ENCODE peak calls at places on chromosomes 3 and 15, in six cellular contexts. N, W, Z, V, P and A are unnamed samples.

GRCh38 chr15:57340673-57341259 is 35.5 kb upstream of the CGNL1 start:
- DNase-seq in Z (peak), W (peak), N (peak), P (peak), V (peak), A (no peak)

GRCh38 chr15:48536681-48537091 is 108.8 kb downstream of the FBN1 start:
- DNase-seq in W (no peak), P (no peak), N (no peak), V (no peak), Z (no peak), A (no peak)

GRCh38 chr15:31435256-31435781 is 108.7 kb downstream of the KLF13 start:
- DNase-seq in V (peak), N (peak), W (peak), Z (peak), P (peak), A (peak)

GRCh38 chr3:174957581-174958001 is 98.5 kb downstream of the NAALADL2 start:
- DNase-seq in W (no peak), V (no peak), Z (no peak), N (no peak), P (no peak), A (no peak)

GRCh38 chr3:159418571-159419526 is 569.8 kb upstream of the IL12A start:
- DNase-seq in V (no peak), W (no peak), Z (peak), N (no peak), P (no peak), A (no peak)

GRCh38 chr3:55204417-55204816 is 276.6 kb upstream of the LRTM1 start:
- DNase-seq in Z (no peak), N (no peak), V (no peak), W (no peak), P (no peak), A (no peak)

GRCh38 chr15:72116680-72117447 is 1.1 kb downstream of the MYO9A start:
- DNase-seq in N (no peak), W (no peak), V (no peak), Z (no peak), P (no peak), A (no peak)

GRCh38 chr3:38219609-38220197 is 45.9 kb upstream of the SLC22A13 start:
- DNase-seq in V (no peak), Z (no peak), W (no peak), N (no peak), P (no peak), A (no peak)

GRCh38 chr3:181998828-181999227 is 287.1 kb downstream of the SOX2 start:
- DNase-seq in V (no peak), N (no peak), Z (no peak), W (no peak), P (no peak), A (no peak)

GRCh38 chr15:45640610-45641009 is 5.8 kb downstream of the SQOR start:
- DNase-seq in Z (peak), W (no peak), V (no peak), N (no peak), P (peak), A (no peak)

GRCh38 chr15:97517726-97518125 is 442.8 kb upstream of the ARRDC4 start:
- DNase-seq in P (no peak), V (no peak), W (no peak), N (no peak), Z (no peak), A (no peak)

GRCh38 chr3:121998030-121998580 is 23.9 kb downstream of the ILDR1 start:
- DNase-seq in V (no peak), N (no peak), Z (no peak), W (no peak), P (no peak), A (no peak)

GRCh38 chr3:15347104-15347736 is 14.8 kb upstream of the SH3BP5 start:
- DNase-seq in Z (no peak), V (no peak), P (no peak), N (no peak), W (no peak), A (no peak)

GRCh38 chr3:109939817-109940216 is 602.5 kb upstream of the DPPA4 start:
- DNase-seq in W (no peak), P (no peak), V (no peak), Z (no peak), N (no peak), A (no peak)

GRCh38 chr3:189677667-189678066 is 46.5 kb downstream of the TP63 start:
- DNase-seq in V (no peak), N (no peak), P (no peak), Z (no peak), W (no peak), A (no peak)

GRCh38 chr3:71078723-71079525 is 504.6 kb downstream of the FOXP1 start:
- DNase-seq in Z (no peak), N (no peak), P (no peak), W (no peak), V (no peak), A (no peak)

GRCh38 chr15:62549345-62549970 is 384.4 kb upstream of the C2CD4B start:
- DNase-seq in N (no peak), P (peak), V (peak), Z (peak), W (peak), A (no peak)

GRCh38 chr15:40618906-40619305 is 24.9 kb downstream of the KNL1 start:
- DNase-seq in V (no peak), N (no peak), P (no peak), Z (no peak), W (no peak), A (no peak)

GRCh38 chr3:116423365-116423764 is 21.9 kb downstream of the LSAMP start:
- DNase-seq in W (no peak), N (no peak), V (no peak), P (no peak), Z (no peak), A (no peak)

GRCh38 chr3:14938964-14939363 is 8.4 kb upstream of the NR2C2 start:
- DNase-seq in W (no peak), V (no peak), N (no peak), P (no peak), Z (no peak), A (no peak)

GRCh38 chr3:129974451-129975331 is at the start of gene TRH:
- DNase-seq in V (peak), P (no peak), Z (no peak), N (no peak), W (no peak), A (no peak)

GRCh38 chr3:120642368-120642948 is 39.6 kb downstream of the HGD start:
- DNase-seq in W (peak), Z (no peak), V (no peak), P (no peak), N (no peak), A (no peak)

GRCh38 chr15:71215126-71215894 is 100.0 kb downstream of the THSD4 start:
- DNase-seq in V (peak), Z (no peak), P (no peak), N (no peak), W (no peak), A (no peak)

GRCh38 chr3:72973031-72973723 is 23.4 kb upstream of the PPP4R2 start:
- DNase-seq in P (peak), Z (no peak), V (no peak), W (no peak), N (no peak), A (no peak)

GRCh38 chr3:155035553-155035952 is 44.6 kb upstream of the MME start:
- DNase-seq in P (no peak), W (no peak), V (no peak), N (no peak), Z (no peak), A (no peak)

GRCh38 chr3:77320514-77320913 is 280.6 kb downstream of the ROBO2 start:
- DNase-seq in Z (peak), P (peak), W (peak), N (no peak), V (no peak), A (no peak)

GRCh38 chr3:23117856-23118255 is 85.3 kb upstream of the UBE2E2 start:
- DNase-seq in Z (no peak), V (no peak), P (no peak), N (no peak), W (no peak), A (no peak)

GRCh38 chr15:53833134-53833624 is 73.7 kb upstream of the WDR72 start:
- DNase-seq in N (no peak), P (peak), V (no peak), W (no peak), Z (no peak), A (no peak)

GRCh38 chr3:11385908-11386307 is 113.7 kb downstream of the ATG7 start:
- DNase-seq in Z (no peak), P (no peak), N (no peak), V (no peak), W (no peak), A (no peak)

GRCh38 chr3:154181127-154181691 is 60.0 kb downstream of the ARHGEF26 start:
- DNase-seq in N (no peak), V (no peak), P (no peak), W (no peak), Z (no peak), A (no peak)

GRCh38 chr3:168976969-168977368 is 686.5 kb downstream of the MECOM start:
- DNase-seq in Z (no peak), N (no peak), P (no peak), V (no peak), W (no peak), A (no peak)

GRCh38 chr15:64532515-64532914 is 72.1 kb downstream of the ZNF609 start:
- DNase-seq in V (no peak), W (no peak), P (no peak), N (no peak), Z (no peak), A (no peak)

GRCh38 chr3:177744873-177745646 is 547.8 kb upstream of the TBL1XR1 start:
- DNase-seq in N (no peak), P (no peak), Z (no peak), V (no peak), W (no peak), A (no peak)

GRCh38 chr15:65163041-65163440 is 22.1 kb downstream of the CLPX start:
- DNase-seq in V (no peak), Z (no peak), P (no peak), N (no peak), W (no peak), A (no peak)

GRCh38 chr3:46019707-46020106 is 7.6 kb downstream of the XCR1 start:
- DNase-seq in V (no peak), W (no peak), N (no peak), P (no peak), Z (no peak), A (no peak)

GRCh38 chr3:23402728-23403505 is 199.8 kb downstream of the UBE2E2 start:
- DNase-seq in N (no peak), Z (no peak), W (no peak), P (no peak), V (no peak), A (no peak)

GRCh38 chr3:52917044-52917443 is 19.7 kb upstream of the STIMATE start:
- DNase-seq in N (no peak), V (no peak), P (no peak), Z (no peak), W (no peak), A (no peak)

GRCh38 chr3:142239421-142239820 is 14.0 kb upstream of the GK5 start:
- DNase-seq in V (no peak), W (no peak), N (no peak), P (no peak), Z (no peak), A (no peak)

GRCh38 chr15:73433878-73434277 is 9.1 kb upstream of the REC114 start:
- DNase-seq in P (no peak), Z (no peak), N (no peak), V (no peak), W (no peak), A (no peak)
- TF ChIP-seq ATF3 in P (no peak), Z (no peak), N (no peak), V (no peak), W (no peak), A (no peak)

GRCh38 chr15:80841537-80841936 is 62.4 kb downstream of the CEMIP start:
- DNase-seq in Z (no peak), N (no peak), V (no peak), P (peak), W (peak), A (no peak)
- TF ChIP-seq ATF3 in Z (no peak), N (no peak), V (no peak), P (no peak), W (no peak), A (no peak)

GRCh38 chr3:126992216-126992615 is 9.3 kb downstream of the PLXNA1 start:
- DNase-seq in P (no peak), Z (no peak), V (no peak), N (no peak), W (no peak), A (no peak)

GRCh38 chr3:126994661-126995161 is 11.8 kb downstream of the PLXNA1 start:
- DNase-seq in P (no peak), N (no peak), V (no peak), W (no peak), Z (no peak), A (no peak)

GRCh38 chr3:126991366-126992200 is 8.7 kb downstream of the PLXNA1 start:
- DNase-seq in Z (no peak), P (no peak), N (no peak), V (no peak), W (no peak), A (no peak)

GRCh38 chr3:126992776-126993175 is 9.9 kb downstream of the PLXNA1 start:
- DNase-seq in Z (no peak), V (no peak), W (no peak), N (no peak), P (no peak), A (no peak)

DNA sequence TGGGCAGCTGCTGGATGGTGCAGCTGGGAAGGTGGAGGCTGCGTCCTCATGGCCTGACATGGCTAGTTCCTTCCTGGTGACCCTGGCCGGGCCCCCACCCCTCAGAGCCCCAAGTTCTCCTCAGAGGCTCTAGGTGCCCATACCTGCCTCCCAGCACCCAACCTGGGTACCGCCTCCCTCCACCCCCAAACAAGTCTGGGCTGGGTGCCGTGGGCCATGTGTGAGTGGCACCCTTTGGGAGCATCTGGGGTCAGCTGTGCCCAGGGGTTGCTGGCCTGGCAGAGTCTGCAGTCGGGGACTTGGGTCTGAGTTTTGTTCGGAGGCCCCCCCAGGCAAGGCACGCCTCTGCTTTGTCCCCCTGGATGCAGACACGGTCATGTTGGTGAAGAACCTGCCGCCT is 10.5 kb downstream of the PLXNA1 start:
- DNase-seq in N (no peak), W (no peak), Z (no peak), V (no peak), P (no peak), A (no peak)
- TF ChIP-seq ATF3 in N (no peak), W (no peak), Z (no peak), V (no peak), P (no peak), A (no peak)

DNA sequence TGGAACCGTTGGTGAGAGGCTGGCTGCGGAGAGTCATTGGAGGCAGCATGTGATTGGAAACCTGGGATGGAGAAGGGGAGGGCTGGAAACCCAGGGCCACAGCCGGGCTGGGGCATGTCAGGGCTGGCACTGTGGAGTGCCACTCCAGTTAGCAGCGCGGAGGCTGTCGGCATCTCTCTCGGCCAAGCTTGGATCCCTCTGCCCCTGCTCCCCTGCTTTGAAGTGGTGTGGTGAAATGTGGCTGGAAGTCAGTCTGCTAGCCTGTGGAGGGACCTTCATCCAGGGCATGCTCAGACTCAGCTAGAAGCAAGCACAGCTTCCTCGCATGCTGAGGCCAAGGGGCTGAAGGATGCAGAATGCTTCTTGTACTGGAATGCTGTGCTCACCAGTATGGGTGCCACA is 13.5 kb downstream of the SLCO3A1 start:
- DNase-seq in V (no peak), Z (no peak), W (no peak), P (no peak), N (no peak), A (no peak)
- TF ChIP-seq ATF3 in V (no peak), Z (no peak), W (no peak), P (no peak), N (no peak), A (no peak)

GRCh38 chr15:41653760-41654159 is 6.4 kb upstream of the MGA start:
- DNase-seq in W (no peak), P (no peak), N (no peak), V (no peak), Z (no peak), A (no peak)

GRCh38 chr15:41648097-41648496 is 12.1 kb upstream of the MGA start:
- DNase-seq in W (no peak), Z (no peak), N (no peak), P (peak), V (no peak), A (no peak)

GRCh38 chr15:41648770-41649169 is 11.4 kb upstream of the MGA start:
- DNase-seq in P (no peak), W (no peak), Z (no peak), V (no peak), N (no peak), A (no peak)

GRCh38 chr15:41651373-41651772 is 8.8 kb upstream of the MGA start:
- DNase-seq in N (no peak), W (no peak), P (no peak), Z (no peak), V (no peak), A (no peak)

DNA sequence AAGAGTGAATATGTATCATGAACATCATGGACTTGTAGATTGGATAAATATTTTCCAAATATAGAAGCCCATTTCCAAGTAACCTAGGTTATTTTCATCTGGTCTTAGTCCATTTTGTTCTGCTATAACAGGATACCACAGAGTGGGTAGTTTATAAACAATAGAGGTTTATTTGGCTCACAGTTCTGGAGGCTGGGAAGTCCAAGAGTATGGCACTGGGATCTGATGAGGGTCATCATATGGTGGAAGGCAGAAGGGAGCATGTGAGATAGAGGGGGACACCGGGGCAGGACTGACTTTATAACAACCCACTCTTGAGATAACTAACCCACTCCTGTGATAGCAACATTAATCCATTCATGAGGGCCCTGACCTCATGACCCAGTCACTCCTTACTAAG is 9.4 kb upstream of the MGA start:
- DNase-seq in N (no peak), P (no peak), Z (no peak), V (no peak), W (no peak), A (no peak)
- TF ChIP-seq ATF3 in N (no peak), P (no peak), Z (no peak), V (no peak), W (no peak), A (no peak)

DNA sequence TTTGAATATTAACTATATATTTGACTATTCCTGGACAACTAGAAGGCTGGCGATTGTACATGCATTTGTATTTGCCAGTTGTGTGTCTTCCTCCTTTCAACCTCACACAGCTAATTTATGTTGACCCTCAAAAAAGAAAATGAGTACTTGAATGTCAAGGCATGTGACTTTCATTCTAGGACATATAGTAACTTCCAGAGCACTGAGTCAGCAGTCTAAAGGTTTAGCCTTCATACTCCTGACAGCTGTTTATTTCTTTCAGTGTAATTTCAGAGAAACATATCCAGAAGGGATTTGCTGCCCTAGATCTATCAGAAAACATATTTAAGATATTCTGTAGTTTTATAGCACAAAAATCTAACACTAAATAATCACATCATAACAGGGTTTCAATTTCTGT is 74.6 kb upstream of the GOLGA8J start:
- DNase-seq in P (no peak), N (no peak), V (no peak), W (no peak), Z (no peak), A (no peak)
- TF ChIP-seq ATF3 in P (no peak), N (no peak), V (no peak), W (no peak), Z (no peak), A (no peak)